ENCODE peak calls at places on chromosomes 2 and 18, in five cellular contexts. One of them, this sample, is unnamed. For H3K27me3, the result is how much of the 10 kb centered on the place peaks cover.

GRCh38 chr2:74658516-74658915 is 4.5 kb downstream of the SEMA4F start:
- DNase-seq in suprapubic skin: no peak
- DNase-seq in left ventricle myocardium inferior: no peak
- DNase-seq in CD4-positive, alpha-beta T cell: no peak
- DNase-seq in stomach: no peak
- DNase-seq in this sample: no peak

GRCh38 chr2:2620604-2621003 is 289.5 kb upstream of the MYT1L start:
- DNase-seq in left ventricle myocardium inferior: no peak
- DNase-seq in stomach: no peak
- DNase-seq in suprapubic skin: no peak
- DNase-seq in CD4-positive, alpha-beta T cell: no peak
- DNase-seq in this sample: no peak

GRCh38 chr2:196200557-196200956 is 29.2 kb upstream of the STK17B start:
- DNase-seq in CD4-positive, alpha-beta T cell: no peak
- DNase-seq in suprapubic skin: no peak
- DNase-seq in stomach: no peak
- DNase-seq in left ventricle myocardium inferior: no peak
- DNase-seq in this sample: no peak

GRCh38 chr2:74833418-74834233 is at the start of gene HK2:
- DNase-seq in left ventricle myocardium inferior: peak
- DNase-seq in CD4-positive, alpha-beta T cell: peak
- DNase-seq in stomach: peak
- DNase-seq in suprapubic skin: peak
- DNase-seq in this sample: peak

GRCh38 chr2:149219853-149220252 is 110.5 kb upstream of the LYPD6 start:
- DNase-seq in left ventricle myocardium inferior: no peak
- DNase-seq in stomach: no peak
- DNase-seq in suprapubic skin: no peak
- DNase-seq in CD4-positive, alpha-beta T cell: no peak
- DNase-seq in this sample: no peak

GRCh38 chr2:136381722-136382633 is 264.0 kb upstream of the CXCR4 start:
- DNase-seq in suprapubic skin: no peak
- DNase-seq in stomach: peak
- DNase-seq in CD4-positive, alpha-beta T cell: peak
- DNase-seq in left ventricle myocardium inferior: no peak
- DNase-seq in this sample: no peak

GRCh38 chr2:97741251-97741650 is 27.9 kb downstream of the ZAP70 start:
- DNase-seq in left ventricle myocardium inferior: peak
- DNase-seq in suprapubic skin: no peak
- DNase-seq in CD4-positive, alpha-beta T cell: no peak
- DNase-seq in stomach: no peak
- DNase-seq in this sample: no peak

GRCh38 chr2:177888581-177888980 is 184.0 kb downstream of the PDE11A start:
- DNase-seq in CD4-positive, alpha-beta T cell: no peak
- DNase-seq in stomach: no peak
- DNase-seq in left ventricle myocardium inferior: no peak
- DNase-seq in suprapubic skin: no peak
- DNase-seq in this sample: no peak

GRCh38 chr2:109260886-109261700 is 132.1 kb downstream of the SH3RF3 start:
- DNase-seq in stomach: no peak
- DNase-seq in left ventricle myocardium inferior: no peak
- DNase-seq in suprapubic skin: no peak
- DNase-seq in CD4-positive, alpha-beta T cell: no peak
- DNase-seq in this sample: no peak

GRCh38 chr2:5781679-5782078 is 89.5 kb downstream of the SOX11 start:
- DNase-seq in left ventricle myocardium inferior: no peak
- DNase-seq in stomach: no peak
- DNase-seq in suprapubic skin: no peak
- DNase-seq in CD4-positive, alpha-beta T cell: no peak
- DNase-seq in this sample: no peak

GRCh38 chr18:9760641-9761040 is 52.5 kb downstream of the RAB31 start:
- DNase-seq in suprapubic skin: peak
- DNase-seq in CD4-positive, alpha-beta T cell: no peak
- DNase-seq in left ventricle myocardium inferior: no peak
- DNase-seq in stomach: no peak
- DNase-seq in this sample: no peak

DNA sequence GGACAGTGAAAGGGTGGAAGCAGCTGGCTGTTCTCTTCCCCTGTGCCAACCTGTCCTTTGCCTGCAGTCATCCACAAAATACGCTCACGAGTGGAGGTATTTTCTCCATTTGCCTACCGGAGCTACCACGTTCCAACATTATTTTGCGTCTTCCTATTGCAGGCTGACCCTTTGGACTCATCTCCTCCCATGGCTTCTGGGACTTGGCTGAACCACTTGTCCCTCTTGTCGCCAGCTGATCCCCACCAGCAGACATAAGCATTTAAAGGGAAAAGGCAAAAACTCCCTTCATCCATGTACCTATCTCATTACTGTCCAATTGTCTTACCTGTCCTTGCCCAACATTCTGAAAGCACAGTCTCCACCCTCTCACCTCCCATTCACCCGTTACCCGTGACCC is 13.0 kb downstream of the C2orf74 start:
- DNase-seq in CD4-positive, alpha-beta T cell: no peak
- DNase-seq in stomach: no peak
- DNase-seq in left ventricle myocardium inferior: no peak
- DNase-seq in suprapubic skin: no peak
- DNase-seq in this sample: no peak
- H3K27ac ChIP-seq in CD4-positive, alpha-beta T cell: no peak
- H3K27ac ChIP-seq in stomach: no peak
- H3K27ac ChIP-seq in left ventricle myocardium inferior: no peak
- H3K27ac ChIP-seq in suprapubic skin: no peak
- H3K27ac ChIP-seq in this sample: no peak

DNA sequence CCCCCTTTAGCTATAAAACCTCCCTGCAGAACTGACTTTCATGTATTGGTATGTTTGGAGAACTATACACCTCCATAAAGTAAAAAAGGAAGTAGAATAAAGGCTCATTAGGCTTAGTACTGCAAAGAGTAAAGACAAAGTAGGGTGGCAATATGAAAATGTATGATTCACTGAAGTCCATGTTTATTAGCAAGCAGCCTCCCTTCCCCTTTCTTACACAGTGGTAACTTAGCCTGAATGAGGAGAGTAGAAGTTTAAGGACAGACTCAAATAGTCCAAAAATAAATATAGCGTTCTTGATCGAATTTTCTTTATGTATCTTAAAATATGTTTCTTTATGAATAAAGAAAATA is 1.5 kb downstream of the ZNF804A start:
- DNase-seq in suprapubic skin: no peak
- DNase-seq in left ventricle myocardium inferior: no peak
- DNase-seq in CD4-positive, alpha-beta T cell: no peak
- DNase-seq in stomach: no peak
- DNase-seq in this sample: no peak
- H3K27me3 ChIP-seq in suprapubic skin: under half
- H3K27me3 ChIP-seq in left ventricle myocardium inferior: half or more
- H3K27me3 ChIP-seq in CD4-positive, alpha-beta T cell: under half
- H3K27me3 ChIP-seq in stomach: under half
- H3K27me3 ChIP-seq in this sample: under half

GRCh38 chr2:54605836-54606235 is 117.6 kb upstream of the EML6 start:
- DNase-seq in suprapubic skin: no peak
- DNase-seq in left ventricle myocardium inferior: no peak
- DNase-seq in CD4-positive, alpha-beta T cell: no peak
- DNase-seq in stomach: no peak
- DNase-seq in this sample: no peak

GRCh38 chr2:54603796-54604195 is 119.7 kb upstream of the EML6 start:
- DNase-seq in stomach: no peak
- DNase-seq in suprapubic skin: no peak
- DNase-seq in CD4-positive, alpha-beta T cell: no peak
- DNase-seq in left ventricle myocardium inferior: no peak
- DNase-seq in this sample: no peak

GRCh38 chr2:54606393-54606973 is 117.0 kb upstream of the EML6 start:
- DNase-seq in suprapubic skin: no peak
- DNase-seq in stomach: no peak
- DNase-seq in left ventricle myocardium inferior: peak
- DNase-seq in CD4-positive, alpha-beta T cell: peak
- DNase-seq in this sample: no peak

GRCh38 chr2:54603357-54603756 is 120.1 kb upstream of the EML6 start:
- DNase-seq in stomach: no peak
- DNase-seq in suprapubic skin: no peak
- DNase-seq in CD4-positive, alpha-beta T cell: no peak
- DNase-seq in left ventricle myocardium inferior: no peak
- DNase-seq in this sample: no peak

DNA sequence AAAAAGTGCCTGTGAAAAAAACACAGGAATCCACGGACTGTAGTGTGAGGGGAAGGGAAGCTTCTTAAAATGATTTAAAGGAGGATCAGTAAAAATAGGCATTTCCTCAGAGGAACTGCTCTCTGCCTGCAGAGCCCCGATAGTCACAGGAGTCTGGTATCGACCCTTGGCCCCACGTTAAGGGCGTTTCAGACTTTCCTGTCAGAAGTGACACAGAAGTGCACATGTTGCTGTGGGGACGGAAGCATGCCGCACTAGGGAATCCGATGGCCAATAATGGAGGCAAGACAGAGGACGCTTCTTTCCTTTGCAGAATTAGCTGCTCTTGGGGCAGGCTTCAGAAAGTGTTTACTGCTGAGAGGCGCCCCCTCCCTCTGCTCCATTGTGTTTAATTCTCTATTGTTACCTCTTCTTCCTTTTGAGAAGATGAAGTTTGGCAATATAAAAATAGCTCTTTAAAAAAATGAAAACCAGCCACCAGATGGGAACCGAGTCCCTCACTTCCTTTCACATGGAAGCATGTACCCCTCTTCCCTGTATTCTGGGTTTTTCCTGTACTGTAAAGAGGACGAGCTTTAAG is 118.6 kb upstream of the EML6 start:
- DNase-seq in left ventricle myocardium inferior: no peak
- DNase-seq in CD4-positive, alpha-beta T cell: no peak
- DNase-seq in suprapubic skin: no peak
- DNase-seq in stomach: no peak
- DNase-seq in this sample: no peak
- H3K27ac ChIP-seq in left ventricle myocardium inferior: peak
- H3K27ac ChIP-seq in CD4-positive, alpha-beta T cell: peak
- H3K27ac ChIP-seq in suprapubic skin: peak
- H3K27ac ChIP-seq in stomach: no peak
- H3K27ac ChIP-seq in this sample: no peak

GRCh38 chr2:172100080-172101007 is 2.4 kb downstream of the DLX2 start:
- DNase-seq in CD4-positive, alpha-beta T cell: no peak
- DNase-seq in stomach: no peak
- DNase-seq in left ventricle myocardium inferior: no peak
- DNase-seq in suprapubic skin: no peak
- DNase-seq in this sample: no peak

GRCh38 chr2:172102159-172102857 is 392 bp downstream of the DLX2 start:
- DNase-seq in CD4-positive, alpha-beta T cell: no peak
- DNase-seq in suprapubic skin: no peak
- DNase-seq in stomach: no peak
- DNase-seq in left ventricle myocardium inferior: no peak
- DNase-seq in this sample: no peak

GRCh38 chr2:172101008-172101706 is 1.5 kb downstream of the DLX2 start:
- DNase-seq in CD4-positive, alpha-beta T cell: no peak
- DNase-seq in left ventricle myocardium inferior: no peak
- DNase-seq in stomach: no peak
- DNase-seq in suprapubic skin: no peak
- DNase-seq in this sample: no peak

GRCh38 chr2:172102858-172103359 is at the start of gene DLX2:
- DNase-seq in left ventricle myocardium inferior: peak
- DNase-seq in CD4-positive, alpha-beta T cell: peak
- DNase-seq in suprapubic skin: no peak
- DNase-seq in stomach: peak
- DNase-seq in this sample: peak

GRCh38 chr2:172101707-172102158 is 967 bp downstream of the DLX2 start:
- DNase-seq in CD4-positive, alpha-beta T cell: no peak
- DNase-seq in left ventricle myocardium inferior: no peak
- DNase-seq in stomach: no peak
- DNase-seq in suprapubic skin: no peak
- DNase-seq in this sample: no peak
- H3K27me3 ChIP-seq in CD4-positive, alpha-beta T cell: half or more
- H3K27me3 ChIP-seq in left ventricle myocardium inferior: half or more
- H3K27me3 ChIP-seq in stomach: half or more
- H3K27me3 ChIP-seq in suprapubic skin: half or more
- H3K27me3 ChIP-seq in this sample: half or more

DNA sequence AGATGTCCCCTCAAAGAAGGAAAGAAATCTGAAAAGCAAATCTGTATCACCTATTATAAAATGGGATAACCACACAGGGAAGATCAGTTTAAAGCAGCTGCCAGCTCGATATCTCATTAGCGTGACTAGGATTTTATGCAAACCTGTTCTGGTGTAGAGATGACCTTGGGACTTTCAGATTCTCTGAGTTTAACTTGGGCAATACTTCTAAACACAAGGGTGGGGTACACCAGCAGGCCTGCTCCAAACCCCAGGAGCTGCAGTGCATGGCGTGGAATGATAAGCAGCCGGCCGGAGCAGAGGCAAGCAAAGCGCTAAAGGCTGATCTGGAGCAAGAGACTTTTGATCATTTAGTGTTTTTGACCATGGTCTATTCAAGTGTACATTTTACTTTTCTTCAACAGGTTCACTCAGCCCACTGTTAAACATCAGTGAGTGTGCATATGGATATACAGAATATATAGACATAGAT is 4.7 kb downstream of the SERTAD2 start:
- DNase-seq in suprapubic skin: no peak
- DNase-seq in stomach: peak
- DNase-seq in left ventricle myocardium inferior: no peak
- DNase-seq in CD4-positive, alpha-beta T cell: no peak
- DNase-seq in this sample: peak
- H3K27ac ChIP-seq in suprapubic skin: peak
- H3K27ac ChIP-seq in stomach: peak
- H3K27ac ChIP-seq in left ventricle myocardium inferior: peak
- H3K27ac ChIP-seq in CD4-positive, alpha-beta T cell: peak
- H3K27ac ChIP-seq in this sample: peak

GRCh38 chr2:231200805-231201474 is 2.5 kb downstream of the ARMC9 start:
- DNase-seq in CD4-positive, alpha-beta T cell: no peak
- DNase-seq in suprapubic skin: peak
- DNase-seq in left ventricle myocardium inferior: no peak
- DNase-seq in stomach: no peak
- DNase-seq in this sample: no peak
- H3K27me3 ChIP-seq in CD4-positive, alpha-beta T cell: under half
- H3K27me3 ChIP-seq in suprapubic skin: under half
- H3K27me3 ChIP-seq in left ventricle myocardium inferior: under half
- H3K27me3 ChIP-seq in stomach: under half
- H3K27me3 ChIP-seq in this sample: under half

DNA sequence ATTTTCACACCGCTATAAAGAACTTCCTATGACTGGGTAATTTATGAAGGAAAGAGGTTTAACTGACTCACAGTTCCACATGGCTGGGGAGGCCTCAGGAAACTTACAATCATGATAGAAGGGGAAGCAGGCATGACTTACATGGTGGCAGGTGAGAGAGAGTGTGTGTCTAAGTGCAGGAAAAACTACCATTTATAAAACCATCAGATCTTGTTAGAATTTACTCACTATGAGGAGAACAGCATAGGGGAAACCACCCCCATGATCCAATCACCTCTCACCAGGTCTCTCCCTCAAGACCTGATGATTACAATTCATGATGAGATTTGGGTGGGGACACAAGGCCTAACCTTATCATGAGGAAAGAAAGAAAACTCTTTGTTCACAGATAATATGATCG is 174.6 kb downstream of the SRBD1 start:
- DNase-seq in suprapubic skin: no peak
- DNase-seq in stomach: no peak
- DNase-seq in left ventricle myocardium inferior: no peak
- DNase-seq in CD4-positive, alpha-beta T cell: no peak
- DNase-seq in this sample: no peak
- H3K27ac ChIP-seq in suprapubic skin: no peak
- H3K27ac ChIP-seq in stomach: no peak
- H3K27ac ChIP-seq in left ventricle myocardium inferior: no peak
- H3K27ac ChIP-seq in CD4-positive, alpha-beta T cell: no peak
- H3K27ac ChIP-seq in this sample: no peak

GRCh38 chr2:15808221-15808574 is 132.2 kb upstream of the MYCN start:
- DNase-seq in CD4-positive, alpha-beta T cell: no peak
- DNase-seq in suprapubic skin: no peak
- DNase-seq in left ventricle myocardium inferior: no peak
- DNase-seq in stomach: no peak
- DNase-seq in this sample: no peak
- H3K27me3 ChIP-seq in CD4-positive, alpha-beta T cell: under half
- H3K27me3 ChIP-seq in suprapubic skin: under half
- H3K27me3 ChIP-seq in left ventricle myocardium inferior: under half
- H3K27me3 ChIP-seq in stomach: under half
- H3K27me3 ChIP-seq in this sample: under half

This sample was measured in hepatocyte.